ENCODE peak calls at places on chromosomes 5 and 9, in seven cellular contexts. X is NCI-H1092, A is DMS 273 treated with DMSO at 0.1 percent for 48 hours, R is Daoy, Y is OCI-LY7, F is HFF-Myc, L is H4. N is an unnamed sample.

GRCh38 chr9:20023237-20023928 is 234.5 kb upstream of the SLC24A2 start:
- DNase-seq in F (no peak), L (no peak), R (no peak), Y (no peak), A (peak), X (no peak), N (no peak)

GRCh38 chr9:19876569-19877316 is 87.9 kb upstream of the SLC24A2 start:
- DNase-seq in X (no peak), A (no peak), F (no peak), Y (no peak), R (no peak), L (no peak), N (no peak)

GRCh38 chr5:98307811-98308210 is 465.7 kb upstream of the RGMB start:
- DNase-seq in F (no peak), Y (no peak), A (no peak), L (peak), X (no peak), R (peak), N (peak)

GRCh38 chr5:174559141-174559540 is 165.2 kb upstream of the MSX2 start:
- DNase-seq in F (no peak), Y (no peak), X (no peak), A (no peak), R (peak), L (no peak), N (no peak)

GRCh38 chr5:98428806-98429205 is 344.7 kb upstream of the RGMB start:
- DNase-seq in X (no peak), F (peak), Y (no peak), A (no peak), L (peak), R (peak), N (no peak)

GRCh38 chr5:13921573-13921972 is 22.9 kb downstream of the DNAH5 start:
- DNase-seq in Y (no peak), R (no peak), L (no peak), X (no peak), F (no peak), A (no peak), N (no peak)

GRCh38 chr5:156391139-156391538 is 64.2 kb downstream of the SGCD start:
- DNase-seq in A (no peak), L (peak), Y (no peak), F (no peak), R (peak), X (no peak), N (no peak)

GRCh38 chr9:133104718-133105460 is 16.2 kb downstream of the RALGDS start:
- DNase-seq in F (no peak), A (no peak), Y (no peak), L (no peak), R (peak), X (no peak), N (no peak)

GRCh38 chr5:72525816-72526215 is 18.6 kb upstream of the ZNF366 start:
- DNase-seq in Y (no peak), X (no peak), L (peak), A (no peak), F (no peak), R (no peak), N (no peak)

GRCh38 chr5:39906146-39906545 is 481.4 kb upstream of the DAB2 start:
- DNase-seq in Y (no peak), A (no peak), X (no peak), L (no peak), R (no peak), F (peak), N (peak)

GRCh38 chr5:172175263-172175719 is 12.7 kb downstream of the STK10 start:
- DNase-seq in F (no peak), A (no peak), Y (peak), R (peak), L (peak), X (no peak), N (no peak)

GRCh38 chr9:36327903-36328302 is 69.7 kb upstream of the GNE start:
- DNase-seq in R (peak), A (no peak), Y (no peak), L (peak), F (no peak), X (no peak), N (peak)

GRCh38 chr9:124011460-124012301 is at the start of gene LHX2:
- DNase-seq in L (peak), F (peak), A (peak), R (peak), Y (no peak), X (peak), N (no peak)

GRCh38 chr5:173812811-173813550 is 75.2 kb upstream of the CPEB4 start:
- DNase-seq in L (no peak), X (no peak), R (no peak), A (no peak), F (no peak), Y (no peak), N (no peak)

GRCh38 chr9:14752271-14752670 is 29.7 kb upstream of the CER1 start:
- DNase-seq in F (no peak), A (peak), X (peak), Y (no peak), L (no peak), R (no peak), N (no peak)

GRCh38 chr9:91037511-91038482 is 236.2 kb downstream of the SYK start:
- DNase-seq in A (no peak), X (no peak), L (peak), Y (peak), R (peak), F (peak), N (peak)

GRCh38 chr9:70480405-70480980 is 66.0 kb upstream of the KLF9 start:
- DNase-seq in F (no peak), L (no peak), R (no peak), X (peak), Y (no peak), A (no peak), N (no peak)

GRCh38 chr9:8706998-8707397 is 907.4 kb upstream of the DMAC1 start:
- DNase-seq in A (no peak), R (no peak), Y (no peak), X (no peak), F (no peak), L (no peak), N (no peak)

GRCh38 chr5:159850192-159850573 is 66.1 kb upstream of the ADRA1B start:
- DNase-seq in R (peak), Y (no peak), L (no peak), X (no peak), A (no peak), F (no peak), N (peak)

GRCh38 chr9:16207161-16207560 is 654.3 kb downstream of the CCDC171 start:
- DNase-seq in R (peak), F (no peak), L (no peak), Y (no peak), X (no peak), A (no peak), N (peak)

GRCh38 chr9:113219972-113220371 is 1.1 kb downstream of the FKBP15 start:
- DNase-seq in F (peak), Y (peak), L (peak), A (no peak), X (no peak), R (peak), N (peak)

GRCh38 chr5:171842006-171842776 is 56.6 kb downstream of the SMIM23 start:
- DNase-seq in Y (no peak), F (no peak), X (no peak), R (peak), L (no peak), A (no peak), N (no peak)

GRCh38 chr5:113319256-113320053 is 115.3 kb downstream of the TSSK1B start:
- DNase-seq in A (no peak), X (no peak), Y (no peak), F (no peak), R (no peak), L (no peak), N (no peak)

GRCh38 chr5:77669677-77670076 is 31.2 kb upstream of the OTP start:
- DNase-seq in R (no peak), A (no peak), Y (no peak), F (no peak), L (no peak), X (no peak), N (no peak)

GRCh38 chr5:118405650-118406061 is 582.7 kb downstream of the DTWD2 start:
- DNase-seq in R (no peak), X (no peak), F (no peak), L (peak), A (no peak), Y (no peak), N (no peak)

GRCh38 chr9:78620764-78621163 is 323.8 kb downstream of the PSAT1 start:
- DNase-seq in A (no peak), R (peak), Y (no peak), F (no peak), X (no peak), L (no peak), N (peak)

GRCh38 chr5:161023591-161023990 is 171.6 kb upstream of the ATP10B start:
- DNase-seq in F (no peak), R (no peak), X (no peak), Y (no peak), L (no peak), A (no peak), N (no peak)

GRCh38 chr9:22142681-22143080 is 133.6 kb upstream of the CDKN2B start:
- DNase-seq in L (no peak), X (no peak), Y (no peak), A (no peak), F (no peak), R (no peak), N (no peak)

GRCh38 chr5:57948091-57948490 is 465.5 kb upstream of the ACTBL2 start:
- DNase-seq in A (no peak), L (no peak), R (no peak), X (no peak), F (no peak), Y (no peak), N (no peak)

GRCh38 chr5:135356522-135357318 is 42.3 kb downstream of the MACROH2A1 start:
- DNase-seq in A (no peak), F (no peak), Y (no peak), X (no peak), R (no peak), L (no peak), N (no peak)

GRCh38 chr9:32738501-32739172 is 44.7 kb upstream of the TMEM215 start:
- DNase-seq in F (no peak), Y (no peak), A (no peak), L (peak), R (peak), X (no peak), N (peak)

GRCh38 chr5:154465169-154465568 is 12.9 kb downstream of the HAND1 start:
- DNase-seq in F (no peak), R (no peak), L (peak), A (no peak), X (no peak), Y (no peak), N (no peak)

GRCh38 chr5:127962491-127962890 is 121.1 kb upstream of the SLC12A2 start:
- DNase-seq in X (no peak), Y (no peak), F (no peak), L (no peak), R (no peak), A (no peak), N (no peak)

GRCh38 chr5:131413605-131414559 is 150.0 kb downstream of the CDC42SE2 start:
- DNase-seq in L (no peak), F (peak), R (no peak), Y (no peak), X (no peak), A (no peak), N (no peak)

GRCh38 chr9:35518212-35518917 is 28.5 kb downstream of the RUSC2 start:
- DNase-seq in X (no peak), R (peak), A (no peak), L (peak), F (peak), Y (no peak), N (peak)

GRCh38 chr5:43771611-43772031 is 168.6 kb downstream of the NNT start:
- DNase-seq in A (no peak), F (no peak), L (no peak), R (no peak), X (no peak), Y (no peak), N (no peak)

GRCh38 chr5:36590513-36591286 is 15.7 kb upstream of the SLC1A3 start:
- DNase-seq in L (no peak), R (no peak), X (no peak), A (no peak), F (no peak), Y (no peak), N (no peak)

GRCh38 chr5:31075981-31076380 is 117.5 kb upstream of the CDH6 start:
- DNase-seq in X (no peak), R (no peak), L (no peak), F (no peak), A (no peak), Y (no peak), N (no peak)

GRCh38 chr9:133048595-133048994 is 13.2 kb upstream of the CEL start:
- DNase-seq in R (peak), F (no peak), L (no peak), X (no peak), Y (peak), A (no peak), N (peak)

GRCh38 chr9:95561913-95562312 is 45.1 kb upstream of the PTCH1 start:
- DNase-seq in R (no peak), X (no peak), F (no peak), A (no peak), Y (no peak), L (no peak), N (no peak)